ENCODE peak calls at places on chromosomes 6 and 20, in four cellular contexts. L, J, V and Y are unnamed samples.

GRCh38 chr6:43669050-43669921 is 18.3 kb downstream of the MRPS18A start:
- DNase-seq in L (peak), J (peak), V (peak), Y (peak)

GRCh38 chr6:105291525-105291924 is 111.4 kb downstream of the PREP start:
- DNase-seq in L (no peak), J (no peak), V (no peak), Y (no peak)

GRCh38 chr20:52748235-52748950 is 223.8 kb upstream of the TSHZ2 start:
- DNase-seq in L (no peak), J (no peak), V (no peak), Y (no peak)

GRCh38 chr6:27040244-27041042 is 207.1 kb upstream of the PRSS16 start:
- DNase-seq in L (no peak), J (no peak), V (no peak), Y (no peak)

GRCh38 chr6:2454180-2454579 is 208.8 kb upstream of the GMDS start:
- DNase-seq in L (no peak), J (no peak), V (no peak), Y (no peak)

GRCh38 chr6:69835414-69836179 is 30.8 kb upstream of the COL19A1 start:
- DNase-seq in L (peak), J (peak), V (peak), Y (peak)

GRCh38 chr20:45407067-45407745 is 883 bp upstream of the DBNDD2 start:
- DNase-seq in L (peak), J (peak), V (peak), Y (peak)

GRCh38 chr6:12103158-12103557 is 91.0 kb downstream of the HIVEP1 start:
- DNase-seq in L (no peak), J (no peak), V (no peak), Y (no peak)

GRCh38 chr6:119187596-119187995 is 109.1 kb upstream of the FAM184A start:
- DNase-seq in L (no peak), J (no peak), V (no peak), Y (no peak)

GRCh38 chr6:120826253-120826652 is 508.0 kb downstream of the TBC1D32 start:
- DNase-seq in L (no peak), J (no peak), V (peak), Y (peak)

GRCh38 chr20:57545927-57546662 is 14.8 kb upstream of the PCK1 start:
- DNase-seq in L (no peak), J (no peak), V (no peak), Y (no peak)

GRCh38 chr6:52551483-52552277 is 25.2 kb downstream of the TRAM2 start:
- DNase-seq in L (peak), J (peak), V (peak), Y (peak)

GRCh38 chr20:20237093-20237959 is 130.6 kb upstream of the INSM1 start:
- DNase-seq in L (peak), J (no peak), V (peak), Y (peak)

GRCh38 chr20:12265662-12266061 is 348.0 kb downstream of the BTBD3 start:
- DNase-seq in L (peak), J (no peak), V (no peak), Y (no peak)

GRCh38 chr6:139534472-139535115 is 160.1 kb upstream of the CITED2 start:
- DNase-seq in L (no peak), J (no peak), V (no peak), Y (no peak)

GRCh38 chr6:159720708-159721107 is 6.6 kb upstream of the WTAP start:
- DNase-seq in L (peak), J (no peak), V (peak), Y (peak)

GRCh38 chr6:11251553-11252358 is 19.3 kb upstream of the NEDD9 start:
- DNase-seq in L (peak), J (peak), V (peak), Y (peak)

GRCh38 chr6:170095273-170095976 is 195.5 kb downstream of the DLL1 start:
- DNase-seq in L (no peak), J (no peak), V (no peak), Y (no peak)

GRCh38 chr6:118579786-118580185 is 31.7 kb downstream of the PLN start:
- DNase-seq in L (no peak), J (no peak), V (no peak), Y (no peak)

GRCh38 chr20:36154696-36155628 is at the start of gene EPB41L1:
- DNase-seq in L (no peak), J (no peak), V (no peak), Y (no peak)

GRCh38 chr6:3518356-3518841 is 61.5 kb upstream of the SLC22A23 start:
- DNase-seq in L (peak), J (peak), V (peak), Y (peak)

GRCh38 chr6:163263998-163264661 is 150.4 kb upstream of the QKI start:
- DNase-seq in L (peak), J (no peak), V (no peak), Y (no peak)

GRCh38 chr6:128515550-128516513 is 4.6 kb downstream of the PTPRK start:
- DNase-seq in L (no peak), J (peak), V (no peak), Y (peak)

GRCh38 chr6:142210606-142211005 is 63.5 kb downstream of the VTA1 start:
- DNase-seq in L (no peak), J (no peak), V (no peak), Y (no peak)

GRCh38 chr20:58822748-58823730 is 27.7 kb downstream of the GNAS-AS1 start:
- DNase-seq in L (no peak), J (no peak), V (no peak), Y (no peak)

GRCh38 chr6:39411465-39411864 is 89.0 kb upstream of the KCNK16 start:
- DNase-seq in L (no peak), J (peak), V (peak), Y (peak)

GRCh38 chr6:154613137-154613676 is 102.7 kb upstream of the CNKSR3 start:
- DNase-seq in L (no peak), J (peak), V (peak), Y (peak)

GRCh38 chr20:50693001-50693400 is 1.7 kb upstream of the RIPOR3 start:
- DNase-seq in L (no peak), J (no peak), V (no peak), Y (no peak)